ENCODE peak calls at places on chromosomes 1 and 21, in eight cellular contexts. G is activated naive CD8-positive, alpha-beta T cell treated with anti-CD3 and anti-CD28 coated beads for 36 hours; Q is thyroid gland; D is H9; R is naive thymus-derived CD4-positive, alpha-beta T cell; S is GOT3; B is GM20000; H is GM23248. U is an unnamed sample.

GRCh38 chr1:12204140-12204539 is 25.7 kb upstream of the VPS13D start:
- DNase-seq in G (peak), Q (no peak), D (no peak), R (no peak), S (no peak), B (peak), H (no peak), U (no peak)

GRCh38 chr1:227885135-227885647 is 62.5 kb downstream of the WNT9A start:
- DNase-seq in G (no peak), Q (no peak), D (no peak), R (peak), S (no peak), B (no peak), H (no peak), U (no peak)

GRCh38 chr21:28731700-28732321 is 260.9 kb downstream of the LTN1 start:
- DNase-seq in G (no peak), Q (no peak), D (no peak), R (no peak), S (no peak), B (no peak), H (no peak), U (no peak)

GRCh38 chr1:207763972-207764371 is 12.1 kb downstream of the CD46 start:
- DNase-seq in G (no peak), Q (no peak), D (no peak), R (no peak), S (no peak), B (no peak), H (no peak), U (no peak)

GRCh38 chr1:234691567-234691966 is 81.6 kb upstream of the IRF2BP2 start:
- DNase-seq in G (no peak), Q (no peak), D (no peak), R (peak), S (no peak), B (no peak), H (no peak), U (no peak)

GRCh38 chr21:46557919-46558392 is 46.9 kb downstream of the S100B start:
- DNase-seq in G (no peak), Q (no peak), D (no peak), R (no peak), S (no peak), B (no peak), H (no peak), U (no peak)

GRCh38 chr1:44485229-44485932 is 80.3 kb downstream of the RNF220 start:
- DNase-seq in G (no peak), Q (no peak), D (no peak), R (no peak), S (no peak), B (no peak), H (peak), U (no peak)

GRCh38 chr1:33001282-33001681 is 35.4 kb downstream of the AK2 start:
- DNase-seq in G (no peak), Q (peak), D (no peak), R (no peak), S (no peak), B (no peak), H (no peak), U (no peak)

GRCh38 chr1:221239911-221240310 is 360.7 kb downstream of the HLX start:
- DNase-seq in G (no peak), Q (no peak), D (no peak), R (no peak), S (no peak), B (no peak), H (peak), U (no peak)

GRCh38 chr1:174469052-174469451 is 21.3 kb downstream of the GPR52 start:
- DNase-seq in G (no peak), Q (no peak), D (no peak), R (no peak), S (no peak), B (no peak), H (no peak), U (no peak)

GRCh38 chr1:228685081-228685480 is 50.2 kb upstream of the RHOU start:
- DNase-seq in G (no peak), Q (no peak), D (no peak), R (no peak), S (no peak), B (no peak), H (no peak), U (no peak)

GRCh38 chr21:31343680-31344480 is at the start of gene TIAM1:
- DNase-seq in G (peak), Q (peak), D (peak), R (no peak), S (no peak), B (peak), H (peak), U (no peak)

GRCh38 chr1:119873166-119874025 is 22.9 kb downstream of the ADAM30 start:
- DNase-seq in G (no peak), Q (peak), D (no peak), R (no peak), S (no peak), B (no peak), H (peak), U (no peak)

GRCh38 chr21:44912158-44912473 is 8.6 kb downstream of the ITGB2 start:
- DNase-seq in G (no peak), Q (no peak), D (no peak), R (no peak), S (no peak), B (no peak), H (no peak), U (peak)

GRCh38 chr1:10530756-10531155 is 56.0 kb downstream of the PEX14 start:
- DNase-seq in G (no peak), Q (no peak), D (no peak), R (no peak), S (no peak), B (no peak), H (no peak), U (no peak)

GRCh38 chr1:99697570-99697969 is 51.7 kb downstream of the PALMD start:
- DNase-seq in G (no peak), Q (no peak), D (no peak), R (no peak), S (no peak), B (no peak), H (no peak), U (no peak)

GRCh38 chr21:34580181-34580700 is 34.7 kb downstream of the RCAN1 start:
- DNase-seq in G (no peak), Q (no peak), D (no peak), R (no peak), S (no peak), B (no peak), H (peak), U (no peak)

GRCh38 chr1:26828352-26829093 is 2.0 kb downstream of the ZDHHC18 start:
- DNase-seq in G (no peak), Q (peak), D (no peak), R (no peak), S (no peak), B (peak), H (no peak), U (peak)

GRCh38 chr1:17912491-17912890 is 157.4 kb downstream of the ACTL8 start:
- DNase-seq in G (no peak), Q (no peak), D (peak), R (no peak), S (no peak), B (no peak), H (no peak), U (no peak)

GRCh38 chr1:209768354-209768774 is 12.5 kb downstream of the TRAF3IP3 start:
- DNase-seq in G (peak), Q (peak), D (no peak), R (peak), S (no peak), B (peak), H (no peak), U (no peak)

GRCh38 chr1:106879538-106879937 is 176.9 kb upstream of the PRMT6 start:
- DNase-seq in G (no peak), Q (peak), D (no peak), R (no peak), S (no peak), B (no peak), H (peak), U (no peak)

GRCh38 chr1:65668368-65668767 is 124.3 kb upstream of the PDE4B start:
- DNase-seq in G (no peak), Q (no peak), D (no peak), R (no peak), S (no peak), B (no peak), H (no peak), U (no peak)

GRCh38 chr1:178055779-178056471 is 38.0 kb upstream of the RASAL2 start:
- DNase-seq in G (no peak), Q (no peak), D (no peak), R (no peak), S (no peak), B (peak), H (no peak), U (no peak)

GRCh38 chr1:61539720-61540462 is 185.1 kb downstream of the TM2D1 start:
- DNase-seq in G (no peak), Q (no peak), D (no peak), R (no peak), S (peak), B (no peak), H (peak), U (no peak)

GRCh38 chr1:48000883-48001282 is 3.7 kb upstream of the TRABD2B start:
- DNase-seq in G (no peak), Q (peak), D (peak), R (no peak), S (no peak), B (no peak), H (no peak), U (no peak)

GRCh38 chr21:35862969-35863368 is 197.4 kb downstream of the SETD4 start:
- DNase-seq in G (no peak), Q (no peak), D (no peak), R (no peak), S (no peak), B (no peak), H (no peak), U (no peak)

GRCh38 chr1:236639686-236640085 is 35.4 kb upstream of the HEATR1 start:
- DNase-seq in G (no peak), Q (no peak), D (no peak), R (no peak), S (no peak), B (no peak), H (no peak), U (no peak)

GRCh38 chr1:64901663-64902062 is 64.7 kb downstream of the JAK1 start:
- DNase-seq in G (no peak), Q (no peak), D (no peak), R (no peak), S (no peak), B (no peak), H (no peak), U (no peak)

GRCh38 chr1:213017447-213018273 is 2.0 kb upstream of the ANGEL2 start:
- DNase-seq in G (no peak), Q (no peak), D (no peak), R (no peak), S (no peak), B (no peak), H (peak), U (no peak)

GRCh38 chr1:112237983-112238515 is 158.0 kb upstream of the CTTNBP2NL start:
- DNase-seq in G (no peak), Q (no peak), D (no peak), R (no peak), S (no peak), B (no peak), H (no peak), U (no peak)

GRCh38 chr21:43324596-43324995 is 102.3 kb downstream of the SIK1 start:
- DNase-seq in G (no peak), Q (no peak), D (no peak), R (no peak), S (no peak), B (no peak), H (no peak), U (no peak)

GRCh38 chr1:154863702-154864174 is 6.3 kb downstream of the KCNN3 start:
- DNase-seq in G (no peak), Q (peak), D (peak), R (no peak), S (no peak), B (peak), H (peak), U (no peak)

GRCh38 chr1:75582725-75583261 is 28.1 kb downstream of the SLC44A5 start:
- DNase-seq in G (no peak), Q (no peak), D (no peak), R (no peak), S (no peak), B (no peak), H (no peak), U (no peak)

GRCh38 chr1:152907686-152908601 is at the start of gene IVL:
- DNase-seq in G (no peak), Q (no peak), D (no peak), R (no peak), S (no peak), B (peak), H (peak), U (no peak)

GRCh38 chr1:15950763-15951295 is 25.1 kb downstream of the ZBTB17 start:
- DNase-seq in G (peak), Q (no peak), D (no peak), R (no peak), S (no peak), B (no peak), H (peak), U (no peak)

GRCh38 chr1:74236440-74236839 is 1.3 kb downstream of the TNNI3K start:
- DNase-seq in G (no peak), Q (no peak), D (no peak), R (no peak), S (no peak), B (no peak), H (no peak), U (no peak)

GRCh38 chr1:112762541-112763141 is 47.5 kb upstream of the PPM1J start:
- DNase-seq in G (no peak), Q (peak), D (no peak), R (no peak), S (no peak), B (no peak), H (peak), U (no peak)

U was measured in right lobe of liver.